ENCODE peak calls at places on chromosomes 16 and 17, in nine cellular contexts. O is adrenal gland, M is left ventricle myocardium inferior, F is BJ, C is tibial artery, B is ascending aorta, N is GM06990, Z is RWPE2, H is mammary epithelial cell. L is an unnamed sample.

GRCh38 chr16:66364117-66364958 is 2.2 kb upstream of the CDH5 start:
- DNase-seq in Z (no peak), B (no peak), H (no peak), N (no peak), O (peak), C (peak), M (peak), F (no peak), L (no peak)

GRCh38 chr17:52710363-52710901 is 551.9 kb upstream of the CA10 start:
- DNase-seq in F (no peak), Z (no peak), H (no peak), O (no peak), C (no peak), B (no peak), M (no peak), N (no peak), L (no peak)

GRCh38 chr17:77936881-77937280 is 21.6 kb upstream of the TNRC6C start:
- DNase-seq in F (no peak), O (no peak), H (no peak), C (peak), M (no peak), B (no peak), Z (no peak), N (no peak), L (no peak)

GRCh38 chr17:60586288-60586974 is 13.6 kb upstream of the PPM1D start:
- DNase-seq in F (no peak), C (no peak), H (no peak), M (no peak), N (no peak), B (no peak), Z (no peak), O (no peak), L (no peak)

GRCh38 chr17:60901222-60901621 is 223.6 kb downstream of the BCAS3 start:
- DNase-seq in C (no peak), Z (no peak), H (no peak), B (no peak), O (no peak), M (no peak), N (no peak), F (no peak), L (no peak)

GRCh38 chr16:58863042-58863441 is 128.9 kb upstream of the GOT2 start:
- DNase-seq in B (no peak), N (no peak), C (no peak), O (no peak), F (no peak), Z (no peak), H (no peak), M (no peak), L (no peak)

GRCh38 chr16:56822966-56823739 is 41.9 kb upstream of the SLC12A3 start:
- DNase-seq in C (no peak), Z (no peak), F (no peak), H (no peak), M (no peak), B (no peak), O (no peak), N (no peak), L (no peak)

GRCh38 chr16:80344570-80344969 is 196.2 kb upstream of the DYNLRB2 start:
- DNase-seq in F (no peak), O (no peak), Z (no peak), H (no peak), B (no peak), C (no peak), M (no peak), N (no peak), L (no peak)

GRCh38 chr17:79946352-79947231 is 89.1 kb downstream of the TBC1D16 start:
- DNase-seq in F (no peak), B (no peak), N (no peak), C (peak), O (peak), H (no peak), Z (peak), M (peak), L (no peak)

GRCh38 chr16:75238132-75238852 is 13.1 kb downstream of the BCAR1 start:
- DNase-seq in O (peak), M (peak), C (peak), Z (no peak), F (no peak), B (peak), H (no peak), N (no peak), L (no peak)

GRCh38 chr16:51198349-51198748 is 47.3 kb upstream of the SALL1 start:
- DNase-seq in N (no peak), O (no peak), H (no peak), C (no peak), F (no peak), M (no peak), Z (no peak), B (no peak), L (no peak)

GRCh38 chr17:55577011-55577586 is 65.8 kb upstream of the SMIM36 start:
- DNase-seq in C (no peak), Z (no peak), F (peak), O (peak), H (peak), M (peak), N (peak), B (no peak), L (peak)

GRCh38 chr17:6639651-6640535 is 618 bp downstream of the KIAA0753 start:
- DNase-seq in M (no peak), F (no peak), B (no peak), N (no peak), H (peak), O (peak), Z (no peak), C (peak), L (no peak)

GRCh38 chr16:68756250-68757051 is 19.4 kb downstream of the CDH1 start:
- DNase-seq in C (no peak), F (no peak), M (no peak), Z (peak), O (no peak), N (peak), H (peak), B (no peak), L (peak)

GRCh38 chr16:11205754-11206459 is 50.1 kb downstream of the SOCS1 start:
- DNase-seq in H (no peak), M (no peak), C (no peak), N (peak), O (no peak), F (no peak), Z (no peak), B (no peak), L (no peak)

GRCh38 chr17:63275318-63275967 is 170.7 kb downstream of the CYB561 start:
- DNase-seq in C (no peak), F (peak), O (peak), M (no peak), N (no peak), Z (no peak), H (peak), B (no peak), L (no peak)

GRCh38 chr16:74730049-74730683 is 29.5 kb upstream of the MLKL start:
- DNase-seq in B (no peak), H (peak), F (no peak), N (no peak), O (no peak), C (no peak), Z (no peak), M (no peak), L (no peak)

GRCh38 chr16:424033-424622 is 1.3 kb upstream of the RAB11FIP3 start:
- DNase-seq in O (peak), F (peak), M (peak), C (peak), H (peak), Z (peak), B (peak), N (no peak), L (peak)
- H3K4me3 ChIP-seq in O (no peak), F (peak), M (peak), C (peak), H (peak), Z (peak), B (peak), N (no peak), L (no peak)

GRCh38 chr16:48542020-48542473 is 67.9 kb downstream of the N4BP1 start:
- DNase-seq in H (peak), F (no peak), B (no peak), N (no peak), Z (no peak), C (peak), O (peak), M (peak), L (peak)
- TF ChIP-seq CTCF in H (peak), F (peak), B (peak), N (peak), Z (peak), C (peak), O (peak), M (peak), L (peak)

DNA sequence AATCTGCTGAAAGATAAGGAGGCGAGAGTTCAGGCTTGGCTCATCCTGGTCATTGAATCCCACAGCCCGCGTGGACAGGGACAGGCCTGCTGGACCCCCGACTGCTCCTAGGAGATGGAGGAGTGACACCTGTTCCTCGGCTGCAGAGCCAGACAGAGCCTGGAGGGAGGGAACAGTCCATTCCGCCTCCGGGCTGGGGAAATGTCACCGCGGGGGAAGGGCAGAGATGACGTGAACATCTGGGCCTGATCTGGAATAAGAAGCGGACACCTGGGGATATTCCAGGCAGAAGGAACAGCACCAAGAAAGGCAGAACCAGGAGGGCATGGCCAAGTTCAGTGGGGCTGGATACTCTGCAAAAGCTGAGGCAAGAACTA is 1.5 kb downstream of the ZNF747 start:
- DNase-seq in N (no peak), Z (no peak), H (no peak), M (no peak), B (no peak), C (no peak), F (no peak), O (no peak), L (no peak)
- H3K4me3 ChIP-seq in N (no peak), Z (no peak), H (no peak), M (peak), B (peak), C (peak), F (no peak), O (no peak), L (no peak)

GRCh38 chr17:57834146-57834741 is 15.6 kb downstream of the MRPS23 start:
- DNase-seq in M (peak), B (peak), H (peak), C (peak), F (no peak), N (no peak), O (peak), Z (no peak), L (no peak)
- TF ChIP-seq CTCF in M (peak), B (peak), H (peak), C (peak), F (no peak), N (no peak), O (no peak), Z (no peak), L (no peak)

GRCh38 chr17:39925282-39926134 is 1.9 kb downstream of the ORMDL3 start:
- DNase-seq in H (no peak), C (no peak), Z (no peak), O (no peak), F (no peak), N (no peak), B (no peak), M (no peak), L (no peak)
- H3K4me3 ChIP-seq in H (no peak), C (no peak), Z (no peak), O (no peak), F (no peak), N (peak), B (peak), M (peak), L (peak)

GRCh38 chr16:1930338-1930720 is 12.1 kb upstream of the HS3ST6 start:
- DNase-seq in N (no peak), M (no peak), F (no peak), H (no peak), C (no peak), Z (no peak), O (no peak), B (no peak), L (no peak)

GRCh38 chr16:1933097-1933661 is 9.8 kb downstream of the MSRB1 start:
- DNase-seq in H (no peak), B (no peak), Z (peak), M (no peak), F (no peak), C (no peak), N (no peak), O (no peak), L (no peak)

GRCh38 chr16:1929105-1929504 is 10.9 kb upstream of the HS3ST6 start:
- DNase-seq in F (no peak), H (no peak), C (no peak), Z (no peak), O (no peak), N (no peak), M (no peak), B (no peak), L (no peak)

GRCh38 chr16:1929578-1930337 is 11.5 kb upstream of the HS3ST6 start:
- DNase-seq in F (no peak), M (peak), N (peak), Z (no peak), O (peak), B (peak), C (peak), H (peak), L (peak)

DNA sequence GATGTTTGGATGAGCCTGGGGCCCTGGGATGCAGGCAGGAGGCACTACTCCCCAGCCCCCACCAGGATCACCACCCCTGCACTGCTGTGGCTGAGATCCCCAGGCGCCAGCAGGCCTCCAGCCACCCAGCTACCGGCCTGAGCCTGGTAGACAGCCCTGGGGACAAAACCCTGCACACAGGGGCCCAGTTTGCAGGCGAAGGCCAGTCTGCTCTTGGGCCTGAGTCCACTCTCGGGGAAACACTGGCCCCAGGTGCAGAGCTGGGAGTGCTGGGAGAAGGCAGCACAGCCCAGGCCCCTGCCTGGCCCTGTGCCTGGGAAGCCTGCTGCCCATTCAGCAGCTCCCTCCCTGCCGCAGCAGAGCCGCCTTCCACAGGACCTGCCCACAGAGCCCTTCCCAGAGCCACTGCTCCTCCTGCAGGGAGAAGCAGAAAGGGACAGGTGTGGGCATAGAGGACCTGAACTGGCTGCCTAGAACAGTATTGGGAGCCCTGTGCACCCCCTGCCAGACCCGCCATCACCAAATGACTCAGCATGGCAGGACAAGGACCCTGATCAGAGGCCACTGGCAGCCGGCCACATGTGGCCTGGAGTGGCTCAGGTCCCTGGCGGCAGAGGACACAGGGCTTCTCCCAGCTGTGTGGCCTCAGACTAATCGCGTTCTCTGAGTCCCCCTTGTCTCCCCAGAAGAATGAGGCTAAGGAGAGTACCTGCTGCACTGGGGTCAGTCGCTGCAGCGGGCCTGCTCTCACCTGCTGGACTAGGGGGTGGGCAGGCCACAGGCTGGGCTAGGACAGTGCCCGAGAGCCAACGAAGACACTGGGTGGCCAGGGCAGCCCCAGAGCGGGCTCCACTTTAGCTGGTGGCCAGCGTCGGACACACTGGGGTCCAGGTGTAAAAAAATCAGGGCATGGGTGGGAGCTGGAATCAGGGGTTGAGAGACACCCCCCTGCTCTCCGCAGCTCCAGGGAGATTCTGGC is 10.7 kb downstream of the MSRB1 start:
- DNase-seq in H (no peak), B (no peak), C (no peak), O (peak), Z (peak), F (no peak), M (no peak), N (no peak), L (no peak)
- TF ChIP-seq CTCF in H (peak), B (no peak), C (no peak), O (no peak), Z (peak), F (peak), M (peak), N (no peak), L (no peak)

GRCh38 chr16:17370233-17371013 is 100.3 kb downstream of the XYLT1 start:
- DNase-seq in N (no peak), Z (no peak), H (no peak), C (no peak), O (no peak), B (no peak), F (no peak), M (no peak), L (no peak)
- H3K4me3 ChIP-seq in N (no peak), Z (no peak), H (no peak), C (no peak), O (no peak), B (no peak), F (no peak), M (no peak), L (no peak)

DNA sequence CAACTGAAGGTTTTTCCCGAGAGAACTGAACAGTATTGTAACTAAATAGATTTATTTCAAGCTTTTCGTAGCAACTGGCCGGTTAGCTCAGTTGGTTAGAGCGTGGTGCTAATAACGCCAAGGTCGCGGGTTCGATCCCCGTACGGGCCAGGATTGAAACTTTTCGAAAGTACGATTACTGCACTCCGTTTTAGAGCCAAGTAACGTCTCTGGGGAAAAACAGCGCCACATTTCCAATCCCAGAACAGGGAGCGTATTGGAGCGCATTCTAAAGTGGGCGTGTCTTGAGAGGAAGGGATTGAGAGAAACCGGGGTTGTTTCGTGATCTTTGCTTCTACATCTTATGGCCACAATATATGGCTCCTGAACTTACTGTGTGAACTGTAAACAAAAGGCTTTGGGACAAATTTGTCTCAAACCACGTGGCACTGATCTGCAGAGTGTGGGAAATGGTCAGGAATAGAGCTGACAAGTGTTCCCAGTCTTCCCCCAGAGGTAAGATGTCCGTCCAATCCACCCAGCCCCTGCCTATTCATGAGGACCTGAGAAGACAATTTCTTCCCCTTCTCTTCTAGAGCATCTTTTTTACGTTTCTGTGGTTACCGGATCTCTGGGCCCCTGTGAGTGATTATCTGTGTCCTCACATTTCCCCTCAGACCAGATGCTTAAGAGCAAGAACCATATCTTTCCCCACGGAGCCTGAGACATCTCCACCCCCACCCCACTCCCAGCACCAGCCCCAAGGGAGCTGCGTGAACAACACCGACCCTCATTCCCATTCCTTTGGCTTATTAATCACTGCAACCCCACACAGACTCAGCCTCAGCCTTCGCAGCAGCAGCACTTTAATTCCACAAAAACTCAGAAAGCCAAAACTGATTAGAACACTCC is 2.2 kb downstream of the BORCS6 start:
- DNase-seq in Z (peak), O (peak), M (peak), C (peak), H (peak), N (peak), F (peak), B (peak), L (peak)
- TF ChIP-seq CTCF in Z (no peak), O (no peak), M (peak), C (no peak), H (peak), N (no peak), F (no peak), B (no peak), L (no peak)

GRCh38 chr17:76495663-76496400 is 5.4 kb downstream of the RHBDF2 start:
- DNase-seq in F (no peak), M (no peak), Z (no peak), H (no peak), N (no peak), O (no peak), B (no peak), C (no peak), L (no peak)

GRCh38 chr17:76492989-76493501 is 8.2 kb downstream of the RHBDF2 start:
- DNase-seq in N (peak), M (peak), O (peak), C (peak), Z (no peak), F (no peak), B (peak), H (peak), L (peak)

GRCh38 chr17:76491271-76492184 is 9.7 kb downstream of the RHBDF2 start:
- DNase-seq in M (no peak), C (no peak), O (no peak), Z (no peak), H (no peak), F (no peak), B (no peak), N (no peak), L (no peak)

GRCh38 chr17:76492250-76492988 is 8.8 kb downstream of the RHBDF2 start:
- DNase-seq in Z (no peak), C (no peak), N (peak), M (no peak), O (no peak), B (no peak), F (no peak), H (no peak), L (no peak)

GRCh38 chr17:76493505-76494167 is 7.6 kb downstream of the RHBDF2 start:
- DNase-seq in M (no peak), O (no peak), H (no peak), B (no peak), Z (no peak), C (peak), N (peak), F (no peak), L (no peak)
- H3K4me3 ChIP-seq in M (peak), O (no peak), H (no peak), B (no peak), Z (no peak), C (no peak), N (peak), F (no peak), L (peak)

L was measured in left lung.